ENCODE peak calls at places on chromosomes 7 and 10, in eight cellular contexts. P, M, L, Y, I, Q, G and K are unnamed samples.

GRCh38 chr7:42460948-42461347 is 223.9 kb upstream of the GLI3 start:
- DNase-seq in P (no peak), M (no peak), L (peak), Y (no peak), I (no peak), Q (peak), G (no peak), K (no peak)

GRCh38 chr7:47596502-47597202 is 14.7 kb upstream of the TNS3 start:
- DNase-seq in P (no peak), M (no peak), L (no peak), Y (no peak), I (peak), Q (no peak), G (no peak), K (no peak)

GRCh38 chr7:1176891-1177373 is 16.9 kb upstream of the ZFAND2A start:
- DNase-seq in P (no peak), M (peak), L (peak), Y (peak), I (peak), Q (peak), G (peak), K (peak)

GRCh38 chr7:30266686-30267085 is 17.7 kb upstream of the ZNRF2 start:
- DNase-seq in P (no peak), M (no peak), L (no peak), Y (no peak), I (no peak), Q (no peak), G (no peak), K (peak)

GRCh38 chr10:58963101-58963534 is 213.3 kb upstream of the PHYHIPL start:
- DNase-seq in P (no peak), M (no peak), L (no peak), Y (no peak), I (no peak), Q (no peak), G (peak), K (peak)

GRCh38 chr7:141263508-141263907 is 189.6 kb downstream of the TMEM178B start:
- DNase-seq in P (no peak), M (no peak), L (no peak), Y (no peak), I (no peak), Q (no peak), G (no peak), K (no peak)

GRCh38 chr7:10723832-10724231 is 249.8 kb upstream of the PHF14 start:
- DNase-seq in P (no peak), M (no peak), L (no peak), Y (no peak), I (no peak), Q (no peak), G (no peak), K (no peak)

GRCh38 chr7:2544541-2545188 is 10.7 kb downstream of the BRAT1 start:
- DNase-seq in P (no peak), M (no peak), L (no peak), Y (no peak), I (no peak), Q (no peak), G (no peak), K (no peak)

GRCh38 chr7:101205901-101206664 is 5.2 kb upstream of the MOGAT3 start:
- DNase-seq in P (no peak), M (no peak), L (no peak), Y (no peak), I (no peak), Q (no peak), G (no peak), K (no peak)

GRCh38 chr7:75688200-75689136 is 50.3 kb downstream of the HIP1 start:
- DNase-seq in P (no peak), M (no peak), L (no peak), Y (no peak), I (no peak), Q (no peak), G (no peak), K (peak)

GRCh38 chr10:133097418-133097817 is 9.7 kb downstream of the ADGRA1 start:
- DNase-seq in P (no peak), M (no peak), L (no peak), Y (no peak), I (no peak), Q (no peak), G (no peak), K (no peak)

GRCh38 chr10:18164771-18165361 is 24.6 kb downstream of the CACNB2 start:
- DNase-seq in P (no peak), M (no peak), L (peak), Y (no peak), I (no peak), Q (peak), G (no peak), K (no peak)

GRCh38 chr10:76085773-76086570 is 654.5 kb downstream of the LRMDA start:
- DNase-seq in P (no peak), M (no peak), L (no peak), Y (no peak), I (no peak), Q (peak), G (no peak), K (no peak)

GRCh38 chr7:66303454-66304160 is 98.5 kb downstream of the TPST1 start:
- DNase-seq in P (no peak), M (no peak), L (no peak), Y (no peak), I (no peak), Q (no peak), G (no peak), K (no peak)

GRCh38 chr7:99831595-99831994 is 3.8 kb downstream of the CYP3A43 start:
- DNase-seq in P (no peak), M (no peak), L (no peak), Y (no peak), I (no peak), Q (no peak), G (peak), K (no peak)

GRCh38 chr10:88456730-88457129 is 126.4 kb downstream of the RNLS start:
- DNase-seq in P (no peak), M (no peak), L (peak), Y (no peak), I (no peak), Q (peak), G (no peak), K (no peak)

GRCh38 chr7:37921340-37921805 is 933 bp downstream of the EPDR1 start:
- DNase-seq in P (no peak), M (no peak), L (peak), Y (no peak), I (peak), Q (no peak), G (peak), K (peak)

GRCh38 chr7:29485376-29486190 is 78.1 kb upstream of the PRR15 start:
- DNase-seq in P (no peak), M (no peak), L (no peak), Y (no peak), I (no peak), Q (no peak), G (no peak), K (peak)

GRCh38 chr7:136859798-136860197 is 8.7 kb upstream of the CHRM2 start:
- DNase-seq in P (no peak), M (no peak), L (no peak), Y (no peak), I (no peak), Q (no peak), G (no peak), K (no peak)

GRCh38 chr7:25694690-25695089 is 457.3 kb upstream of the NFE2L3 start:
- DNase-seq in P (no peak), M (no peak), L (no peak), Y (no peak), I (no peak), Q (no peak), G (no peak), K (no peak)

GRCh38 chr7:101308245-101309085 is 13.1 kb downstream of the IFT22 start:
- DNase-seq in P (no peak), M (no peak), L (peak), Y (peak), I (no peak), Q (peak), G (peak), K (peak)

GRCh38 chr7:153657182-153657800 is 394.9 kb upstream of the DPP6 start:
- DNase-seq in P (no peak), M (no peak), L (no peak), Y (no peak), I (no peak), Q (no peak), G (peak), K (no peak)

GRCh38 chr7:24907311-24907886 is 72.6 kb downstream of the OSBPL3 start:
- DNase-seq in P (peak), M (no peak), L (no peak), Y (peak), I (peak), Q (peak), G (no peak), K (no peak)

GRCh38 chr10:78986419-78986818 is 82.3 kb upstream of the ZMIZ1 start:
- DNase-seq in P (no peak), M (no peak), L (peak), Y (no peak), I (no peak), Q (peak), G (no peak), K (no peak)

GRCh38 chr7:100694196-100694745 is at the start of gene GIGYF1:
- DNase-seq in P (no peak), M (peak), L (peak), Y (peak), I (no peak), Q (peak), G (peak), K (peak)

GRCh38 chr7:55370001-55370400 is 4.9 kb downstream of the LANCL2 start:
- DNase-seq in P (no peak), M (no peak), L (no peak), Y (no peak), I (no peak), Q (peak), G (no peak), K (no peak)

GRCh38 chr10:87861566-87861952 is 1.8 kb downstream of the KLLN start:
- DNase-seq in P (no peak), M (no peak), L (peak), Y (no peak), I (no peak), Q (peak), G (no peak), K (no peak)

GRCh38 chr10:117175215-117175900 is 21.9 kb upstream of the KCNK18 start:
- DNase-seq in P (no peak), M (no peak), L (no peak), Y (peak), I (no peak), Q (no peak), G (peak), K (peak)

GRCh38 chr10:54799491-54799890 is 1.5 kb downstream of the PCDH15 start:
- DNase-seq in P (no peak), M (no peak), L (no peak), Y (no peak), I (no peak), Q (no peak), G (no peak), K (no peak)

GRCh38 chr10:51706225-51706624 is 6.8 kb upstream of the CSTF2T start:
- DNase-seq in P (no peak), M (no peak), L (peak), Y (no peak), I (no peak), Q (peak), G (no peak), K (no peak)